ENCODE peak calls at places on chromosomes 5 and 9, in nine cellular contexts. N, D, I, H, Q, E, L, J and Z are unnamed samples.

GRCh38 chr5:17343675-17344074 is 126.2 kb downstream of the BASP1 start:
- DNase-seq in N (no peak), L (no peak), H (no peak), D (no peak), I (no peak), Q (no peak), J (no peak), E (no peak), Z (peak)

GRCh38 chr9:107711528-107711927 is 222.0 kb upstream of the KLF4 start:
- DNase-seq in L (no peak), I (no peak), H (no peak), D (no peak), N (no peak), Q (peak), J (peak), E (no peak), Z (peak)

GRCh38 chr5:39498247-39498952 is 73.6 kb upstream of the DAB2 start:
- DNase-seq in Q (no peak), I (no peak), E (no peak), J (no peak), L (no peak), H (no peak), D (no peak), N (no peak), Z (no peak)

GRCh38 chr9:134518004-134518606 is 123.5 kb upstream of the COL5A1 start:
- DNase-seq in D (no peak), Q (peak), J (no peak), E (no peak), L (no peak), H (no peak), I (no peak), N (no peak), Z (no peak)

GRCh38 chr9:90873422-90873821 is 71.8 kb downstream of the SYK start:
- DNase-seq in E (no peak), I (no peak), Q (no peak), H (no peak), L (no peak), N (no peak), D (no peak), J (no peak), Z (no peak)

GRCh38 chr5:81349161-81349560 is 44.8 kb downstream of the ACOT12 start:
- DNase-seq in E (no peak), L (no peak), I (no peak), D (no peak), N (no peak), Q (no peak), H (no peak), J (no peak), Z (no peak)

GRCh38 chr5:54870251-54870650 is 115.1 kb downstream of the ESM1 start:
- DNase-seq in H (no peak), Q (no peak), E (no peak), I (no peak), L (no peak), J (no peak), D (no peak), N (no peak), Z (no peak)

GRCh38 chr5:153147891-153148623 is 342.4 kb upstream of the GRIA1 start:
- DNase-seq in J (no peak), Q (no peak), E (no peak), H (no peak), N (peak), D (no peak), I (no peak), L (no peak), Z (peak)

GRCh38 chr5:134142806-134143205 is 28.3 kb downstream of the TCF7 start:
- DNase-seq in D (no peak), E (no peak), H (no peak), Q (no peak), J (no peak), N (no peak), L (no peak), I (no peak), Z (no peak)

GRCh38 chr9:135946392-135946994 is 14.7 kb downstream of the UBAC1 start:
- DNase-seq in L (no peak), Q (peak), E (no peak), D (no peak), I (no peak), J (no peak), N (no peak), H (no peak), Z (no peak)

GRCh38 chr5:173868096-173868879 is 19.9 kb upstream of the CPEB4 start:
- DNase-seq in L (no peak), I (no peak), E (no peak), N (no peak), H (no peak), J (no peak), D (no peak), Q (no peak), Z (no peak)

GRCh38 chr5:105563842-105564241 is 2001.3 kb upstream of the NUDT12 start:
- DNase-seq in E (no peak), H (no peak), N (no peak), I (no peak), L (no peak), D (no peak), J (no peak), Q (no peak), Z (no peak)

GRCh38 chr5:10885026-10885425 is 124.0 kb upstream of the DAP start:
- DNase-seq in D (no peak), I (no peak), N (no peak), L (no peak), J (no peak), E (no peak), H (no peak), Q (no peak), Z (no peak)

GRCh38 chr9:21473236-21473635 is 8.9 kb downstream of the IFNE start:
- DNase-seq in D (no peak), H (no peak), J (no peak), I (no peak), L (no peak), Q (no peak), E (no peak), N (no peak), Z (no peak)

GRCh38 chr5:59275537-59276276 is 617.8 kb downstream of the PDE4D start:
- DNase-seq in E (peak), D (no peak), N (peak), J (peak), H (no peak), I (no peak), Q (no peak), L (no peak), Z (no peak)

GRCh38 chr5:39200081-39200480 is 19.3 kb downstream of the FYB1 start:
- DNase-seq in H (no peak), I (no peak), E (no peak), D (no peak), L (no peak), N (no peak), Q (no peak), J (no peak), Z (no peak)

GRCh38 chr5:95441631-95442030 is 50.5 kb downstream of the FAM81B start:
- DNase-seq in H (no peak), D (no peak), L (no peak), J (no peak), E (no peak), I (no peak), N (no peak), Q (no peak), Z (no peak)

GRCh38 chr5:143739741-143740140 is 72.2 kb upstream of the HMHB1 start:
- DNase-seq in H (no peak), Q (no peak), J (no peak), I (no peak), N (no peak), D (no peak), L (no peak), E (no peak), Z (no peak)